ENCODE peak calls at places on chromosomes 12 and 14, in seven cellular contexts. One of them, this sample, is unnamed.

GRCh38 chr12:78086553-78087362 is 256.1 kb downstream of the NAV3 start:
- DNase-seq in Panc1: no peak
- DNase-seq in hypothalamus: no peak
- DNase-seq in fibroblast of mammary gland: no peak
- DNase-seq in nucleus accumbens: no peak
- DNase-seq in foreskin fibroblast: no peak
- DNase-seq in KBM-7: no peak
- DNase-seq in this sample: no peak

GRCh38 chr12:132296063-132296462 is 33.3 kb downstream of the GALNT9 start:
- DNase-seq in Panc1: no peak
- DNase-seq in hypothalamus: no peak
- DNase-seq in fibroblast of mammary gland: no peak
- DNase-seq in nucleus accumbens: no peak
- DNase-seq in foreskin fibroblast: no peak
- DNase-seq in KBM-7: no peak
- DNase-seq in this sample: no peak

GRCh38 chr14:45199246-45199645 is 53.8 kb downstream of the MIS18BP1 start:
- DNase-seq in Panc1: no peak
- DNase-seq in hypothalamus: no peak
- DNase-seq in fibroblast of mammary gland: peak
- DNase-seq in nucleus accumbens: no peak
- DNase-seq in foreskin fibroblast: peak
- DNase-seq in KBM-7: no peak
- DNase-seq in this sample: peak

GRCh38 chr14:44149597-44149996 is 357.5 kb downstream of the FSCB start:
- DNase-seq in Panc1: no peak
- DNase-seq in hypothalamus: no peak
- DNase-seq in fibroblast of mammary gland: no peak
- DNase-seq in nucleus accumbens: no peak
- DNase-seq in foreskin fibroblast: no peak
- DNase-seq in KBM-7: peak
- DNase-seq in this sample: peak

GRCh38 chr12:42332301-42332894 is 6.4 kb downstream of the PPHLN1 start:
- DNase-seq in Panc1: no peak
- DNase-seq in hypothalamus: no peak
- DNase-seq in fibroblast of mammary gland: peak
- DNase-seq in nucleus accumbens: no peak
- DNase-seq in foreskin fibroblast: no peak
- DNase-seq in KBM-7: peak
- DNase-seq in this sample: peak

GRCh38 chr12:52349196-52349595 is 18.1 kb downstream of the KRT85 start:
- DNase-seq in Panc1: no peak
- DNase-seq in hypothalamus: no peak
- DNase-seq in fibroblast of mammary gland: peak
- DNase-seq in nucleus accumbens: no peak
- DNase-seq in foreskin fibroblast: no peak
- DNase-seq in KBM-7: no peak
- DNase-seq in this sample: peak

GRCh38 chr12:110561471-110562201 is 21.5 kb downstream of the PPTC7 start:
- DNase-seq in Panc1: no peak
- DNase-seq in hypothalamus: no peak
- DNase-seq in fibroblast of mammary gland: peak
- DNase-seq in nucleus accumbens: no peak
- DNase-seq in foreskin fibroblast: peak
- DNase-seq in KBM-7: no peak
- DNase-seq in this sample: no peak

GRCh38 chr14:59333235-59333634 is 131.9 kb downstream of the GPR135 start:
- DNase-seq in Panc1: no peak
- DNase-seq in hypothalamus: no peak
- DNase-seq in fibroblast of mammary gland: no peak
- DNase-seq in nucleus accumbens: no peak
- DNase-seq in foreskin fibroblast: no peak
- DNase-seq in KBM-7: no peak
- DNase-seq in this sample: no peak

GRCh38 chr12:29869916-29870315 is 86.2 kb upstream of the TMTC1 start:
- DNase-seq in Panc1: no peak
- DNase-seq in hypothalamus: no peak
- DNase-seq in fibroblast of mammary gland: no peak
- DNase-seq in nucleus accumbens: no peak
- DNase-seq in foreskin fibroblast: no peak
- DNase-seq in KBM-7: no peak
- DNase-seq in this sample: no peak

GRCh38 chr14:21668377-21668776 is 5.2 kb downstream of the OR4E1 start:
- DNase-seq in Panc1: peak
- DNase-seq in hypothalamus: no peak
- DNase-seq in fibroblast of mammary gland: peak
- DNase-seq in nucleus accumbens: no peak
- DNase-seq in foreskin fibroblast: no peak
- DNase-seq in KBM-7: no peak
- DNase-seq in this sample: peak

GRCh38 chr12:131675126-131676080 is 35.5 kb upstream of the SFSWAP start:
- DNase-seq in Panc1: no peak
- DNase-seq in hypothalamus: no peak
- DNase-seq in fibroblast of mammary gland: no peak
- DNase-seq in nucleus accumbens: no peak
- DNase-seq in foreskin fibroblast: no peak
- DNase-seq in KBM-7: no peak
- DNase-seq in this sample: no peak

GRCh38 chr14:72634910-72635647 is 258.8 kb downstream of the DPF3 start:
- DNase-seq in Panc1: no peak
- DNase-seq in hypothalamus: no peak
- DNase-seq in fibroblast of mammary gland: no peak
- DNase-seq in nucleus accumbens: no peak
- DNase-seq in foreskin fibroblast: no peak
- DNase-seq in KBM-7: no peak
- DNase-seq in this sample: no peak

GRCh38 chr12:38823743-38824142 is 81.6 kb downstream of the CPNE8 start:
- DNase-seq in Panc1: no peak
- DNase-seq in hypothalamus: no peak
- DNase-seq in fibroblast of mammary gland: peak
- DNase-seq in nucleus accumbens: no peak
- DNase-seq in foreskin fibroblast: peak
- DNase-seq in KBM-7: no peak
- DNase-seq in this sample: peak

GRCh38 chr12:15978431-15978950 is 67.4 kb downstream of the DERA start:
- DNase-seq in Panc1: no peak
- DNase-seq in hypothalamus: no peak
- DNase-seq in fibroblast of mammary gland: peak
- DNase-seq in nucleus accumbens: no peak
- DNase-seq in foreskin fibroblast: peak
- DNase-seq in KBM-7: peak
- DNase-seq in this sample: peak

GRCh38 chr14:34874386-34875030 is 652 bp downstream of the BAZ1A start:
- DNase-seq in Panc1: no peak
- DNase-seq in hypothalamus: peak
- DNase-seq in fibroblast of mammary gland: peak
- DNase-seq in nucleus accumbens: peak
- DNase-seq in foreskin fibroblast: peak
- DNase-seq in KBM-7: peak
- DNase-seq in this sample: peak

GRCh38 chr12:77133566-77133965 is 68.2 kb upstream of the E2F7 start:
- DNase-seq in Panc1: no peak
- DNase-seq in hypothalamus: no peak
- DNase-seq in fibroblast of mammary gland: peak
- DNase-seq in nucleus accumbens: no peak
- DNase-seq in foreskin fibroblast: no peak
- DNase-seq in KBM-7: peak
- DNase-seq in this sample: peak

GRCh38 chr14:101480747-101481530 is 80.4 kb upstream of the DIO3 start:
- DNase-seq in Panc1: peak
- DNase-seq in hypothalamus: no peak
- DNase-seq in fibroblast of mammary gland: peak
- DNase-seq in nucleus accumbens: no peak
- DNase-seq in foreskin fibroblast: no peak
- DNase-seq in KBM-7: no peak
- DNase-seq in this sample: peak

GRCh38 chr12:80142640-80143039 is 43.3 kb downstream of the OTOGL start:
- DNase-seq in Panc1: no peak
- DNase-seq in hypothalamus: no peak
- DNase-seq in fibroblast of mammary gland: no peak
- DNase-seq in nucleus accumbens: no peak
- DNase-seq in foreskin fibroblast: no peak
- DNase-seq in KBM-7: no peak
- DNase-seq in this sample: no peak

GRCh38 chr14:104885973-104886689 is 21.1 kb downstream of the CEP170B start:
- DNase-seq in Panc1: no peak
- DNase-seq in hypothalamus: no peak
- DNase-seq in fibroblast of mammary gland: no peak
- DNase-seq in nucleus accumbens: no peak
- DNase-seq in foreskin fibroblast: no peak
- DNase-seq in KBM-7: no peak
- DNase-seq in this sample: no peak

GRCh38 chr14:103546651-103547454 is 15.6 kb downstream of the BAG5 start:
- DNase-seq in Panc1: no peak
- DNase-seq in hypothalamus: peak
- DNase-seq in fibroblast of mammary gland: peak
- DNase-seq in nucleus accumbens: peak
- DNase-seq in foreskin fibroblast: no peak
- DNase-seq in KBM-7: peak
- DNase-seq in this sample: peak

GRCh38 chr12:109795023-109795422 is 38.2 kb downstream of the TRPV4 start:
- DNase-seq in Panc1: no peak
- DNase-seq in hypothalamus: no peak
- DNase-seq in fibroblast of mammary gland: peak
- DNase-seq in nucleus accumbens: no peak
- DNase-seq in foreskin fibroblast: peak
- DNase-seq in KBM-7: no peak
- DNase-seq in this sample: peak

GRCh38 chr12:105995986-105996385 is 142.8 kb downstream of the NUAK1 start:
- DNase-seq in Panc1: no peak
- DNase-seq in hypothalamus: no peak
- DNase-seq in fibroblast of mammary gland: no peak
- DNase-seq in nucleus accumbens: no peak
- DNase-seq in foreskin fibroblast: peak
- DNase-seq in KBM-7: no peak
- DNase-seq in this sample: no peak

GRCh38 chr12:12734561-12735071 is 17.4 kb downstream of the CDKN1B start:
- DNase-seq in Panc1: no peak
- DNase-seq in hypothalamus: no peak
- DNase-seq in fibroblast of mammary gland: peak
- DNase-seq in nucleus accumbens: no peak
- DNase-seq in foreskin fibroblast: no peak
- DNase-seq in KBM-7: no peak
- DNase-seq in this sample: no peak

GRCh38 chr12:45076417-45077031 is 25.6 kb upstream of the DBX2 start:
- DNase-seq in Panc1: no peak
- DNase-seq in hypothalamus: no peak
- DNase-seq in fibroblast of mammary gland: no peak
- DNase-seq in nucleus accumbens: no peak
- DNase-seq in foreskin fibroblast: no peak
- DNase-seq in KBM-7: no peak
- DNase-seq in this sample: no peak

GRCh38 chr12:89880695-89881350 is 172.2 kb upstream of the ATP2B1 start:
- DNase-seq in Panc1: no peak
- DNase-seq in hypothalamus: no peak
- DNase-seq in fibroblast of mammary gland: no peak
- DNase-seq in nucleus accumbens: no peak
- DNase-seq in foreskin fibroblast: no peak
- DNase-seq in KBM-7: no peak
- DNase-seq in this sample: no peak

GRCh38 chr12:42343721-42344120 is 17.8 kb downstream of the PPHLN1 start:
- DNase-seq in Panc1: no peak
- DNase-seq in hypothalamus: no peak
- DNase-seq in fibroblast of mammary gland: no peak
- DNase-seq in nucleus accumbens: no peak
- DNase-seq in foreskin fibroblast: no peak
- DNase-seq in KBM-7: no peak
- DNase-seq in this sample: no peak

GRCh38 chr12:82608706-82609105 is 78.0 kb upstream of the TMTC2 start:
- DNase-seq in Panc1: no peak
- DNase-seq in hypothalamus: no peak
- DNase-seq in fibroblast of mammary gland: peak
- DNase-seq in nucleus accumbens: no peak
- DNase-seq in foreskin fibroblast: peak
- DNase-seq in KBM-7: no peak
- DNase-seq in this sample: peak

GRCh38 chr12:121804417-121805111 is 755 bp downstream of the SETD1B start:
- DNase-seq in Panc1: no peak
- DNase-seq in hypothalamus: no peak
- DNase-seq in fibroblast of mammary gland: no peak
- DNase-seq in nucleus accumbens: no peak
- DNase-seq in foreskin fibroblast: no peak
- DNase-seq in KBM-7: peak
- DNase-seq in this sample: peak

GRCh38 chr14:24681056-24681455 is 47.1 kb upstream of the GZMB start:
- DNase-seq in Panc1: no peak
- DNase-seq in hypothalamus: no peak
- DNase-seq in fibroblast of mammary gland: no peak
- DNase-seq in nucleus accumbens: no peak
- DNase-seq in foreskin fibroblast: no peak
- DNase-seq in KBM-7: no peak
- DNase-seq in this sample: no peak

GRCh38 chr12:72815421-72815820 is 543.3 kb downstream of the TRHDE start:
- DNase-seq in Panc1: no peak
- DNase-seq in hypothalamus: no peak
- DNase-seq in fibroblast of mammary gland: no peak
- DNase-seq in nucleus accumbens: no peak
- DNase-seq in foreskin fibroblast: no peak
- DNase-seq in KBM-7: no peak
- DNase-seq in this sample: no peak

GRCh38 chr14:102510616-102511520 is 1.3 kb upstream of the ANKRD9 start:
- DNase-seq in Panc1: no peak
- DNase-seq in hypothalamus: no peak
- DNase-seq in fibroblast of mammary gland: no peak
- DNase-seq in nucleus accumbens: no peak
- DNase-seq in foreskin fibroblast: no peak
- DNase-seq in KBM-7: peak
- DNase-seq in this sample: peak

GRCh38 chr12:106127289-106128126 is 11.2 kb downstream of the NUAK1 start:
- DNase-seq in Panc1: no peak
- DNase-seq in hypothalamus: no peak
- DNase-seq in fibroblast of mammary gland: no peak
- DNase-seq in nucleus accumbens: no peak
- DNase-seq in foreskin fibroblast: no peak
- DNase-seq in KBM-7: no peak
- DNase-seq in this sample: no peak

GRCh38 chr12:6774557-6775062 is 2.3 kb downstream of the LAG3 start:
- DNase-seq in Panc1: no peak
- DNase-seq in hypothalamus: no peak
- DNase-seq in fibroblast of mammary gland: no peak
- DNase-seq in nucleus accumbens: no peak
- DNase-seq in foreskin fibroblast: no peak
- DNase-seq in KBM-7: no peak
- DNase-seq in this sample: no peak

GRCh38 chr12:124411291-124411878 is 116.5 kb downstream of the RFLNA start:
- DNase-seq in Panc1: no peak
- DNase-seq in hypothalamus: no peak
- DNase-seq in fibroblast of mammary gland: peak
- DNase-seq in nucleus accumbens: no peak
- DNase-seq in foreskin fibroblast: peak
- DNase-seq in KBM-7: no peak
- DNase-seq in this sample: peak

GRCh38 chr12:30286345-30286926 is 409.2 kb downstream of the IPO8 start:
- DNase-seq in Panc1: no peak
- DNase-seq in hypothalamus: no peak
- DNase-seq in fibroblast of mammary gland: peak
- DNase-seq in nucleus accumbens: no peak
- DNase-seq in foreskin fibroblast: peak
- DNase-seq in KBM-7: peak
- DNase-seq in this sample: peak

GRCh38 chr14:62269204-62269603 is 507.0 kb downstream of the SNAPC1 start:
- DNase-seq in Panc1: no peak
- DNase-seq in hypothalamus: no peak
- DNase-seq in fibroblast of mammary gland: peak
- DNase-seq in nucleus accumbens: no peak
- DNase-seq in foreskin fibroblast: no peak
- DNase-seq in KBM-7: no peak
- DNase-seq in this sample: peak

GRCh38 chr14:106044949-106045596 is 518.7 kb downstream of the TMEM121 start:
- DNase-seq in Panc1: peak
- DNase-seq in hypothalamus: no peak
- DNase-seq in fibroblast of mammary gland: peak
- DNase-seq in nucleus accumbens: no peak
- DNase-seq in foreskin fibroblast: no peak
- DNase-seq in KBM-7: peak
- DNase-seq in this sample: peak

GRCh38 chr14:96363751-96364336 is 518 bp downstream of the GSKIP start:
- DNase-seq in Panc1: no peak
- DNase-seq in hypothalamus: no peak
- DNase-seq in fibroblast of mammary gland: peak
- DNase-seq in nucleus accumbens: no peak
- DNase-seq in foreskin fibroblast: peak
- DNase-seq in KBM-7: peak
- DNase-seq in this sample: peak